ENCODE peak calls at places on chromosome 18, in eight cellular contexts. B is stimulated activated CD4-positive, alpha-beta T cell treated with anti-CD3 and anti-CD28 coated beads, Interleukin-4, amount 100 ng/mL, for 4 hours; C is GM04504; W is substantia nigra; R is stimulated activated CD8-positive, alpha-beta memory T cell treated with anti-CD3 and anti-CD28 coated beads, Interleukin-15, amount 100 ng/mL, for 24 hours; X is activated CD4-positive, alpha-beta T cell treated with anti-CD3 and anti-CD28 coated beads for 48 hours; Y is hippocampal formation; D is cardiac fibroblast. J is an unnamed sample.

GRCh38 chr18:9943311-9943710 is 29.5 kb downstream of the VAPA start:
- DNase-seq in C (no peak), R (no peak), X (no peak), B (no peak), W (no peak), Y (no peak), D (no peak), J (no peak)

GRCh38 chr18:12686100-12686499 is 16.4 kb downstream of the CEP76 start:
- DNase-seq in Y (no peak), W (no peak), R (no peak), B (no peak), D (peak), C (no peak), X (no peak), J (no peak)

GRCh38 chr18:49206717-49207116 is 253.7 kb downstream of the DYM start:
- DNase-seq in D (peak), W (no peak), B (no peak), X (no peak), C (no peak), Y (no peak), R (no peak), J (no peak)

GRCh38 chr18:13627639-13628038 is 98.7 kb downstream of the FAM210A start:
- DNase-seq in X (no peak), W (no peak), C (no peak), R (no peak), D (no peak), Y (no peak), B (no peak), J (no peak)

GRCh38 chr18:52791321-52791720 is 451.3 kb downstream of the DCC start:
- DNase-seq in D (no peak), C (no peak), B (no peak), Y (no peak), W (no peak), R (no peak), X (no peak), J (no peak)

GRCh38 chr18:13300029-13300428 is 81.5 kb downstream of the LDLRAD4 start:
- DNase-seq in X (no peak), B (no peak), R (no peak), C (no peak), D (no peak), W (no peak), Y (no peak), J (no peak)

GRCh38 chr18:3186678-3187658 is 32.8 kb downstream of the MYOM1 start:
- DNase-seq in X (no peak), D (peak), Y (no peak), R (no peak), C (no peak), W (no peak), B (no peak), J (no peak)

GRCh38 chr18:43279015-43279758 is 1.9 kb upstream of the SYT4 start:
- DNase-seq in B (no peak), W (no peak), Y (peak), C (no peak), X (no peak), R (no peak), D (peak), J (no peak)

GRCh38 chr18:70490008-70490933 is 201.4 kb downstream of the SOCS6 start:
- DNase-seq in R (no peak), B (no peak), W (no peak), C (peak), D (peak), Y (peak), X (peak), J (peak)

GRCh38 chr18:3578621-3579020 is 128.6 kb downstream of the TGIF1 start:
- DNase-seq in D (no peak), C (no peak), B (no peak), Y (no peak), R (no peak), W (no peak), X (no peak), J (no peak)

GRCh38 chr18:22286576-22286975 is 117.2 kb downstream of the GATA6 start:
- DNase-seq in D (peak), X (no peak), W (no peak), Y (no peak), B (no peak), C (no peak), R (no peak), J (no peak)

GRCh38 chr18:53909668-53910067 is 314.8 kb downstream of the MBD2 start:
- DNase-seq in R (no peak), Y (no peak), C (peak), B (no peak), X (peak), D (peak), W (no peak), J (no peak)

GRCh38 chr18:49728542-49728941 is 84.8 kb downstream of the ACAA2 start:
- DNase-seq in C (no peak), R (no peak), D (peak), B (no peak), X (peak), W (peak), Y (peak), J (no peak)

GRCh38 chr18:75607701-75608100 is 180.2 kb upstream of the SMIM21 start:
- DNase-seq in C (peak), X (no peak), W (no peak), R (no peak), D (peak), B (no peak), Y (no peak), J (no peak)

GRCh38 chr18:53191634-53192033 is 851.6 kb downstream of the DCC start:
- DNase-seq in Y (no peak), R (no peak), C (no peak), D (no peak), W (no peak), X (no peak), B (no peak), J (no peak)

GRCh38 chr18:36298113-36298701 is 694 bp downstream of the FHOD3 start:
- DNase-seq in X (no peak), C (no peak), B (no peak), D (no peak), Y (peak), W (no peak), R (no peak), J (no peak)

GRCh38 chr18:39274535-39274934 is 1708.9 kb upstream of the CELF4 start:
- DNase-seq in D (peak), R (no peak), Y (no peak), W (no peak), X (no peak), C (no peak), B (no peak), J (no peak)

GRCh38 chr18:7177131-7177744 is 53.7 kb upstream of the LRRC30 start:
- DNase-seq in W (no peak), D (peak), R (no peak), B (no peak), Y (peak), X (peak), C (peak), J (peak)

GRCh38 chr18:78727877-78728276 is 251.7 kb upstream of the SALL3 start:
- DNase-seq in W (no peak), C (no peak), D (no peak), Y (no peak), B (no peak), R (no peak), X (no peak), J (no peak)

GRCh38 chr18:10057808-10058791 is 144.3 kb downstream of the VAPA start:
- DNase-seq in D (peak), B (no peak), R (no peak), X (no peak), Y (no peak), C (peak), W (no peak), J (peak)

GRCh38 chr18:59200787-59201186 is 19.2 kb upstream of the GRP start:
- DNase-seq in X (no peak), R (no peak), D (no peak), B (no peak), Y (no peak), C (no peak), W (no peak), J (no peak)

GRCh38 chr18:51400721-51401120 is 203.2 kb upstream of the MEX3C start:
- DNase-seq in X (no peak), B (no peak), D (peak), Y (no peak), C (no peak), W (no peak), R (no peak), J (no peak)

GRCh38 chr18:48541026-48541746 is 2.4 kb downstream of the CTIF start:
- DNase-seq in X (peak), D (peak), Y (peak), C (peak), R (no peak), B (no peak), W (peak), J (no peak)

GRCh38 chr18:9715974-9716373 is 7.9 kb downstream of the RAB31 start:
- DNase-seq in X (no peak), W (no peak), D (no peak), Y (no peak), B (no peak), C (no peak), R (no peak), J (no peak)

GRCh38 chr18:70683263-70683662 is 394.4 kb downstream of the SOCS6 start:
- DNase-seq in C (no peak), X (no peak), Y (no peak), D (no peak), R (no peak), B (no peak), W (no peak), J (no peak)

GRCh38 chr18:72456802-72457201 is 87.3 kb downstream of the CBLN2 start:
- DNase-seq in B (no peak), D (peak), R (no peak), X (no peak), W (no peak), C (no peak), Y (no peak), J (no peak)

GRCh38 chr18:55096261-55097026 is 137.2 kb upstream of the CCDC68 start:
- DNase-seq in R (no peak), D (peak), C (no peak), X (no peak), W (peak), B (no peak), Y (peak), J (peak)

GRCh38 chr18:76801567-76802505 is 20.5 kb upstream of the ZNF236 start:
- DNase-seq in C (no peak), Y (peak), B (no peak), X (peak), R (no peak), W (peak), D (peak), J (no peak)